ENCODE peak calls at places on chromosomes 11 and 22, in ten cellular contexts. One of them, this sample, is unnamed.
A peak's percentile ranks its signal among the peaks of the same experiment; 100 is the strongest.

GRCh38 chr11:117808768-117809167 is 11.8 kb upstream of the DSCAML1 start:
- DNase-seq in Right ventricle myocardium superior: no peak
- DNase-seq in CD4-positive, alpha-beta memory T cell: no peak
- DNase-seq in pons: no peak
- DNase-seq in stromal cell of bone marrow: no peak
- DNase-seq in left cardiac atrium: peak; percentile 53
- DNase-seq in iris pigment epithelial cell: no peak
- DNase-seq in non-pigmented ciliary epithelial cell: no peak
- DNase-seq in adrenal gland: no peak
- DNase-seq in H7: no peak
- DNase-seq in this sample: peak; percentile 50

GRCh38 chr11:121844016-121844415 is 272.0 kb downstream of the BLID start:
- DNase-seq in Right ventricle myocardium superior: no peak
- DNase-seq in CD4-positive, alpha-beta memory T cell: no peak
- DNase-seq in pons: no peak
- DNase-seq in stromal cell of bone marrow: no peak
- DNase-seq in left cardiac atrium: no peak
- DNase-seq in iris pigment epithelial cell: peak; percentile 39
- DNase-seq in non-pigmented ciliary epithelial cell: no peak
- DNase-seq in adrenal gland: no peak
- DNase-seq in H7: no peak
- DNase-seq in this sample: no peak

GRCh38 chr22:24002849-24003248 is 2.4 kb downstream of the GSTT4 start:
- DNase-seq in Right ventricle myocardium superior: no peak
- DNase-seq in CD4-positive, alpha-beta memory T cell: no peak
- DNase-seq in pons: no peak
- DNase-seq in stromal cell of bone marrow: no peak
- DNase-seq in left cardiac atrium: no peak
- DNase-seq in iris pigment epithelial cell: no peak
- DNase-seq in non-pigmented ciliary epithelial cell: no peak
- DNase-seq in adrenal gland: no peak
- DNase-seq in H7: no peak
- DNase-seq in this sample: no peak

GRCh38 chr11:69380921-69381581 is 87.1 kb downstream of the MYEOV start:
- DNase-seq in Right ventricle myocardium superior: peak; percentile 45
- DNase-seq in CD4-positive, alpha-beta memory T cell: no peak
- DNase-seq in pons: no peak
- DNase-seq in stromal cell of bone marrow: no peak
- DNase-seq in left cardiac atrium: no peak
- DNase-seq in iris pigment epithelial cell: no peak
- DNase-seq in non-pigmented ciliary epithelial cell: no peak
- DNase-seq in adrenal gland: no peak
- DNase-seq in H7: no peak
- DNase-seq in this sample: peak; percentile 73

GRCh38 chr11:101127348-101127698 is 2.3 kb downstream of the PGR start:
- DNase-seq in Right ventricle myocardium superior: peak; percentile 56
- DNase-seq in CD4-positive, alpha-beta memory T cell: no peak
- DNase-seq in pons: no peak
- DNase-seq in stromal cell of bone marrow: no peak
- DNase-seq in left cardiac atrium: peak; percentile 54
- DNase-seq in iris pigment epithelial cell: peak; percentile 4
- DNase-seq in non-pigmented ciliary epithelial cell: no peak
- DNase-seq in adrenal gland: peak; percentile 16
- DNase-seq in H7: peak; percentile 76
- DNase-seq in this sample: peak; percentile 82

GRCh38 chr22:40187389-40187788 is 9.7 kb downstream of the TNRC6B start:
- DNase-seq in Right ventricle myocardium superior: no peak
- DNase-seq in CD4-positive, alpha-beta memory T cell: no peak
- DNase-seq in pons: no peak
- DNase-seq in stromal cell of bone marrow: no peak
- DNase-seq in left cardiac atrium: no peak
- DNase-seq in iris pigment epithelial cell: no peak
- DNase-seq in non-pigmented ciliary epithelial cell: no peak
- DNase-seq in adrenal gland: no peak
- DNase-seq in H7: no peak
- DNase-seq in this sample: no peak

GRCh38 chr11:68845351-68846002 is 3.8 kb upstream of the CPT1A start:
- DNase-seq in Right ventricle myocardium superior: no peak
- DNase-seq in CD4-positive, alpha-beta memory T cell: no peak
- DNase-seq in pons: no peak
- DNase-seq in stromal cell of bone marrow: no peak
- DNase-seq in left cardiac atrium: no peak
- DNase-seq in iris pigment epithelial cell: no peak
- DNase-seq in non-pigmented ciliary epithelial cell: no peak
- DNase-seq in adrenal gland: no peak
- DNase-seq in H7: no peak
- DNase-seq in this sample: no peak

GRCh38 chr11:106137061-106137460 is 59.6 kb downstream of the AASDHPPT start:
- DNase-seq in Right ventricle myocardium superior: no peak
- DNase-seq in CD4-positive, alpha-beta memory T cell: no peak
- DNase-seq in pons: no peak
- DNase-seq in stromal cell of bone marrow: no peak
- DNase-seq in left cardiac atrium: no peak
- DNase-seq in iris pigment epithelial cell: peak; percentile 53
- DNase-seq in non-pigmented ciliary epithelial cell: no peak
- DNase-seq in adrenal gland: no peak
- DNase-seq in H7: no peak
- DNase-seq in this sample: no peak

GRCh38 chr22:19271856-19272535 is 19.5 kb downstream of the CLTCL1 start:
- DNase-seq in Right ventricle myocardium superior: no peak
- DNase-seq in CD4-positive, alpha-beta memory T cell: no peak
- DNase-seq in pons: no peak
- DNase-seq in stromal cell of bone marrow: no peak
- DNase-seq in left cardiac atrium: no peak
- DNase-seq in iris pigment epithelial cell: peak; percentile 69
- DNase-seq in non-pigmented ciliary epithelial cell: no peak
- DNase-seq in adrenal gland: peak; percentile 87
- DNase-seq in H7: no peak
- DNase-seq in this sample: no peak

GRCh38 chr11:76680517-76681425 is 10.2 kb upstream of the LRRC32 start:
- DNase-seq in Right ventricle myocardium superior: peak; percentile 71
- DNase-seq in CD4-positive, alpha-beta memory T cell: peak; percentile 47
- DNase-seq in pons: peak; percentile 64
- DNase-seq in stromal cell of bone marrow: peak; percentile 44
- DNase-seq in left cardiac atrium: peak; percentile 81
- DNase-seq in iris pigment epithelial cell: peak; percentile 66
- DNase-seq in non-pigmented ciliary epithelial cell: no peak
- DNase-seq in adrenal gland: peak; percentile 69
- DNase-seq in H7: peak; percentile 98
- DNase-seq in this sample: peak; percentile 88

GRCh38 chr11:129861702-129862107 is 33.7 kb downstream of the NFRKB start:
- DNase-seq in Right ventricle myocardium superior: peak; percentile 55
- DNase-seq in CD4-positive, alpha-beta memory T cell: no peak
- DNase-seq in pons: no peak
- DNase-seq in stromal cell of bone marrow: peak; percentile 43
- DNase-seq in left cardiac atrium: peak; percentile 54
- DNase-seq in iris pigment epithelial cell: peak; percentile 96
- DNase-seq in non-pigmented ciliary epithelial cell: peak; percentile 92
- DNase-seq in adrenal gland: peak; percentile 72
- DNase-seq in H7: peak; percentile 46
- DNase-seq in this sample: peak; percentile 81

GRCh38 chr11:118194835-118195627 is 18.6 kb upstream of the SCN2B start:
- DNase-seq in Right ventricle myocardium superior: peak; percentile 86
- DNase-seq in CD4-positive, alpha-beta memory T cell: no peak
- DNase-seq in pons: peak; percentile 92
- DNase-seq in stromal cell of bone marrow: peak; percentile 66
- DNase-seq in left cardiac atrium: peak; percentile 90
- DNase-seq in iris pigment epithelial cell: peak; percentile 76
- DNase-seq in non-pigmented ciliary epithelial cell: peak; percentile 13
- DNase-seq in adrenal gland: peak; percentile 44
- DNase-seq in H7: no peak
- DNase-seq in this sample: peak; percentile 84

GRCh38 chr22:45424241-45424731 is 10.8 kb downstream of the RIBC2 start:
- DNase-seq in Right ventricle myocardium superior: peak; percentile 68
- DNase-seq in CD4-positive, alpha-beta memory T cell: no peak
- DNase-seq in pons: peak; percentile 12
- DNase-seq in stromal cell of bone marrow: no peak
- DNase-seq in left cardiac atrium: no peak
- DNase-seq in iris pigment epithelial cell: no peak
- DNase-seq in non-pigmented ciliary epithelial cell: no peak
- DNase-seq in adrenal gland: peak; percentile 25
- DNase-seq in H7: peak; percentile 56
- DNase-seq in this sample: peak; percentile 67

GRCh38 chr11:2924821-2925675 is 4.2 kb downstream of the PHLDA2 start:
- DNase-seq in Right ventricle myocardium superior: no peak
- DNase-seq in CD4-positive, alpha-beta memory T cell: no peak
- DNase-seq in pons: no peak
- DNase-seq in stromal cell of bone marrow: no peak
- DNase-seq in left cardiac atrium: peak; percentile 3
- DNase-seq in iris pigment epithelial cell: no peak
- DNase-seq in non-pigmented ciliary epithelial cell: no peak
- DNase-seq in adrenal gland: no peak
- DNase-seq in H7: peak; percentile 60
- DNase-seq in this sample: no peak

GRCh38 chr22:40529817-40530216 is 106.7 kb downstream of the MRTFA start:
- DNase-seq in Right ventricle myocardium superior: no peak
- DNase-seq in CD4-positive, alpha-beta memory T cell: no peak
- DNase-seq in pons: no peak
- DNase-seq in stromal cell of bone marrow: no peak
- DNase-seq in left cardiac atrium: no peak
- DNase-seq in iris pigment epithelial cell: no peak
- DNase-seq in non-pigmented ciliary epithelial cell: no peak
- DNase-seq in adrenal gland: no peak
- DNase-seq in H7: no peak
- DNase-seq in this sample: no peak